ENCODE peak calls at places on chromosomes 6 and 20, in nine cellular contexts. W is tibial artery, P is endothelial cell, M is heart left ventricle, C is fibroblast of lung, A is neural crest cell, B is OCI-LY7, U is HFF-Myc, Z is bronchial epithelial cell. X is an unnamed sample.

GRCh38 chr20:2237059-2237458 is 58.7 kb upstream of the TGM3 start:
- DNase-seq in Z (peak; percentile 81), A (no peak), U (peak; percentile 90), B (no peak), P (no peak), M (peak; percentile 17), C (peak; percentile 77), W (peak; percentile 76), X (no peak)

GRCh38 chr6:91127752-91128151 is 540.9 kb upstream of the MAP3K7 start:
- DNase-seq in Z (no peak), U (no peak), P (no peak), W (no peak), M (no peak), C (no peak), A (no peak), B (no peak), X (no peak)

GRCh38 chr20:50071039-50071888 is 41.7 kb downstream of the UBE2V1 start:
- DNase-seq in A (peak; percentile 100), M (peak; percentile 88), P (peak; percentile 100), W (peak; percentile 91), Z (peak; percentile 53), C (peak; percentile 65), B (peak; percentile 87), U (peak; percentile 46), X (peak; percentile 94)

GRCh38 chr20:51402201-51402600 is 140.3 kb downstream of the NFATC2 start:
- DNase-seq in B (peak; percentile 59), A (no peak), P (no peak), W (no peak), Z (no peak), M (no peak), U (no peak), C (peak; percentile 67), X (no peak)

GRCh38 chr6:150876598-150876997 is 11.1 kb downstream of the MTHFD1L start:
- DNase-seq in Z (no peak), B (no peak), C (peak; percentile 59), U (no peak), W (peak; percentile 91), P (no peak), M (peak; percentile 54), A (no peak), X (no peak)

GRCh38 chr6:138088307-138088744 is 18.9 kb downstream of the PERP start:
- DNase-seq in P (no peak), W (no peak), A (no peak), Z (peak; percentile 98), M (no peak), U (peak; percentile 53), C (peak; percentile 91), B (no peak), X (no peak)

GRCh38 chr6:161583561-161583960 is 309.7 kb upstream of the AGPAT4 start:
- DNase-seq in M (no peak), C (peak; percentile 26), B (no peak), W (no peak), P (no peak), A (no peak), U (no peak), Z (peak; percentile 52), X (no peak)

GRCh38 chr6:169913096-169913615 is 161.7 kb downstream of the ERMARD start:
- DNase-seq in B (no peak), Z (no peak), A (no peak), W (no peak), U (no peak), M (no peak), P (no peak), C (no peak), X (no peak)

GRCh38 chr6:165689699-165690098 is 26.7 kb upstream of the PDE10A start:
- DNase-seq in C (no peak), U (no peak), M (no peak), A (no peak), W (no peak), Z (no peak), B (no peak), P (no peak), X (no peak)

GRCh38 chr6:6384520-6384919 is 64.1 kb upstream of the F13A1 start:
- DNase-seq in W (no peak), U (no peak), C (no peak), B (peak; percentile 84), Z (no peak), M (no peak), P (no peak), A (no peak), X (no peak)

GRCh38 chr20:41362748-41363140 is 3.9 kb downstream of the EMILIN3 start:
- DNase-seq in P (no peak), B (no peak), W (no peak), U (no peak), A (no peak), Z (no peak), C (no peak), M (no peak), X (no peak)

GRCh38 chr20:16828666-16829305 is 80.6 kb downstream of the OTOR start:
- DNase-seq in Z (no peak), W (no peak), A (no peak), U (no peak), C (peak; percentile 1), B (no peak), P (no peak), M (no peak), X (no peak)

GRCh38 chr6:10163159-10163962 is 251.5 kb downstream of the TFAP2A start:
- DNase-seq in C (no peak), B (no peak), A (no peak), Z (peak; percentile 99), W (no peak), U (no peak), P (no peak), M (no peak), X (no peak)

GRCh38 chr6:10170816-10171215 is 244.1 kb downstream of the TFAP2A start:
- DNase-seq in B (no peak), Z (no peak), U (no peak), M (no peak), W (no peak), C (no peak), P (no peak), A (no peak), X (no peak)

GRCh38 chr6:10166031-10166430 is 248.8 kb downstream of the TFAP2A start:
- DNase-seq in P (no peak), U (no peak), M (no peak), A (no peak), C (no peak), W (no peak), Z (no peak), B (peak; percentile 6), X (no peak)
- TF ChIP-seq CTCF in P (no peak), U (no peak), M (no peak), A (no peak), C (no peak), W (no peak), Z (no peak), B (no peak), X (no peak)

GRCh38 chr6:149717255-149717587 is 680 bp downstream of the LATS1 start:
- DNase-seq in W (no peak), C (no peak), U (no peak), M (no peak), A (no peak), P (no peak), Z (no peak), B (no peak), X (no peak)

GRCh38 chr6:149719531-149719930 is 1.6 kb upstream of the LATS1 start:
- DNase-seq in A (no peak), W (no peak), U (no peak), B (no peak), P (no peak), Z (no peak), M (no peak), C (no peak), X (no peak)

GRCh38 chr6:149716584-149716983 is 1.3 kb downstream of the LATS1 start:
- DNase-seq in M (no peak), Z (peak; percentile 22), P (no peak), A (no peak), B (no peak), U (no peak), W (no peak), C (no peak), X (no peak)

GRCh38 chr6:149716181-149716580 is 1.7 kb downstream of the LATS1 start:
- DNase-seq in Z (no peak), A (no peak), M (no peak), W (no peak), C (no peak), P (no peak), U (no peak), B (peak; percentile 6), X (peak; percentile 49)

DNA sequence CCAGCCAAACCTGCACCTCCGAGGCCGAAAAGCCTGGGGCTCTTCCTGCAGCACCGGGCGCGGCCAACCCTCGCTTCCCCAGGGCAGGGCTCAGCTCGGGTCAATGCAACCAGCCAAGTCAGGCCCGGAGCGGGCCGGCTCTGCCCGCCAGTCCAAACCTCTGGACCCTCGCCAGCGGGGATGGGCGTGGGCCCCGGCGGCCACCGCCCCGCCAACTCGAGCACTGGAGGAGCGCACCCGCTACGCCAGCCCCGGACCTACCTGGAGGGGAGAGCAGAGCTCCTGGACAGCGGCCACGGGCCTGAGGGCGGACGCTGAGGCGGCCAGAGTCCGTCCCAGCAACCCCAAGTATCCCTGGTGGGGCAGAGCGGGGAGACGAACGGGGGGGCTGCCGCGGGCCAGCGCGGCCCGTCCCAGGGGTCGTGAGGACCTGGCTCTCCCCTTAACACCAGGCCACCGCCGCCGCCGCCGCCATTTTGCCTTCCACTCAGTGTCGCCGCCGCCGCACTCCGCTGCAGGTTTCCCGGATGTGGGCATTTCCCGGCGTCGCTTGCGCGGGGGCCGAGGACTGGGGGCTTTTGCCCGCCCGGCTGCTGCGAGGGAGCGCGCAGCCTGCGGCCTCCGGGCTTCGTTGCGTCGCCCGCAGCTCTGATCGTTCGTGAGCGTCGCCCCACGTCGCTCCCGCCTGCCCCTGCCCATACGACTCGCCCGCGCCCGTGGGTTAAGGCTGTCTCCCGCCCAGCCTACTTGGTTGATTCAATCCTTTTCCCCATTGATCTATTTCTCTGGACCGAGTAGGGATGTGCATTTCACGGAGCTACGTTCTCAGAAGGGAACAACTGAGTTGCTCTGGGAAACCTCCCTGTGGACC is at the start of gene LATS1:
- DNase-seq in C (peak; percentile 85), B (peak; percentile 91), P (peak; percentile 87), M (peak; percentile 91), U (no peak), W (peak; percentile 93), Z (peak; percentile 68), A (peak; percentile 90), X (peak; percentile 92)
- TF ChIP-seq CTCF in C (no peak), B (no peak), P (no peak), M (no peak), U (no peak), W (no peak), Z (no peak), A (no peak), X (no peak)

GRCh38 chr6:167734662-167735497 is 91.8 kb upstream of the AFDN start:
- DNase-seq in A (no peak), M (no peak), Z (no peak), C (no peak), W (peak; percentile 61), P (no peak), U (no peak), B (no peak), X (no peak)
- TF ChIP-seq CTCF in A (no peak), M (no peak), Z (no peak), C (no peak), W (no peak), P (no peak), U (no peak), B (no peak), X (no peak)

DNA sequence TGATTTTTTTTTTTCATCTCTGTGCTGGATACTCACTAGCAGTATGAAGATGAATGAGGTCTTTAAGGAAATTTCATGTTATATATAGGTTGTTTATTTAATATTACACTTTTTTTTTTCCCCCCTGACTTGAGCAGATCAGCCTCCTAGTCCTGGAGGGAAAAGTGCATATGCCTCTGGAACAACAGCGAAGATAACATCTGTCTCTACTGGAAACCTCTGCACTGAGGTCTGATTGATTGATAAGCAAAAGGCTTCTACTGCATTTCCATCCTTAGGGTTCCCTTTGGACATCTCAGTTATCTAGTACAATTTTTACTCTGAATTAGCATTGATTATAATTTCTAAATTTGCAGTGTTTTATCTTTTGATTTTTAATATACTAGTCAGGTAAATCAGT is 49.8 kb upstream of the KIF25 start:
- DNase-seq in A (no peak), B (no peak), U (no peak), M (no peak), C (no peak), Z (no peak), W (no peak), P (no peak), X (no peak)
- TF ChIP-seq CTCF in A (no peak), B (no peak), U (no peak), M (no peak), C (no peak), Z (no peak), W (no peak), P (no peak), X (no peak)